ENCODE peak calls at places on chromosomes 11 and 22, in eight cellular contexts. U is lower leg skin; Y is stimulated activated CD4-positive, alpha-beta T cell treated with anti-CD3 and anti-CD28 coated beads, Interleukin-12 subunit alpha, Interleukin-12 subunit beta, amount 100 ng/mL, for 24 hours; L is T-helper 1 cell; F is non-pigmented ciliary epithelial cell; Q is iris pigment epithelial cell; I is MCF 10A; G is HCEC 1CT. S is an unnamed sample.

GRCh38 chr22:36862251-36863242 is 1.7 kb downstream of the NCF4 start:
- DNase-seq in U (peak), Y (no peak), L (no peak), F (no peak), Q (no peak), I (no peak), G (no peak), S (no peak)

GRCh38 chr11:8679006-8679405 is 3.5 kb downstream of the TRIM66 start:
- DNase-seq in U (no peak), Y (no peak), L (no peak), F (no peak), Q (no peak), I (no peak), G (no peak), S (no peak)

GRCh38 chr11:7605544-7605943 is 67.8 kb downstream of the CYB5R2 start:
- DNase-seq in U (no peak), Y (no peak), L (no peak), F (peak), Q (peak), I (no peak), G (no peak), S (peak)

GRCh38 chr11:108916290-108916689 is 251.4 kb downstream of the DDX10 start:
- DNase-seq in U (no peak), Y (no peak), L (no peak), F (no peak), Q (peak), I (no peak), G (peak), S (peak)

GRCh38 chr11:119684361-119685072 is 44.5 kb downstream of the NECTIN1 start:
- DNase-seq in U (no peak), Y (no peak), L (no peak), F (no peak), Q (peak), I (peak), G (peak), S (peak)

GRCh38 chr11:93567406-93567819 is 24.2 kb upstream of the SMCO4 start:
- DNase-seq in U (peak), Y (no peak), L (no peak), F (no peak), Q (peak), I (peak), G (no peak), S (no peak)

GRCh38 chr11:70580036-70580805 is 181.9 kb downstream of the CTTN start:
- DNase-seq in U (no peak), Y (no peak), L (no peak), F (no peak), Q (no peak), I (no peak), G (no peak), S (no peak)

GRCh38 chr11:94030059-94030458 is 8.9 kb downstream of the HEPHL1 start:
- DNase-seq in U (no peak), Y (no peak), L (no peak), F (no peak), Q (no peak), I (no peak), G (no peak), S (peak)

GRCh38 chr11:129852125-129852740 is 36.6 kb downstream of the TMEM45B start:
- DNase-seq in U (no peak), Y (no peak), L (no peak), F (no peak), Q (peak), I (peak), G (peak), S (peak)

GRCh38 chr11:75029836-75030631 is 41.3 kb downstream of the NEU3 start:
- DNase-seq in U (no peak), Y (no peak), L (no peak), F (no peak), Q (no peak), I (no peak), G (peak), S (no peak)

GRCh38 chr11:128355558-128355957 is 231.8 kb downstream of the ETS1 start:
- DNase-seq in U (no peak), Y (no peak), L (no peak), F (no peak), Q (no peak), I (no peak), G (no peak), S (no peak)

GRCh38 chr11:100716848-100717247 is 29.8 kb downstream of the ARHGAP42 start:
- DNase-seq in U (no peak), Y (no peak), L (no peak), F (no peak), Q (no peak), I (no peak), G (no peak), S (no peak)

GRCh38 chr11:69390561-69390960 is 90.9 kb upstream of the LINC01488 start:
- DNase-seq in U (no peak), Y (no peak), L (no peak), F (no peak), Q (no peak), I (no peak), G (no peak), S (no peak)

GRCh38 chr11:119149371-119150275 is 771 bp downstream of the ABCG4 start:
- DNase-seq in U (no peak), Y (no peak), L (no peak), F (no peak), Q (no peak), I (no peak), G (no peak), S (no peak)

GRCh38 chr22:25475554-25476022 is 88.9 kb upstream of the GRK3 start:
- DNase-seq in U (no peak), Y (no peak), L (no peak), F (no peak), Q (peak), I (no peak), G (no peak), S (no peak)

GRCh38 chr22:45534339-45535192 is 31.9 kb downstream of the FBLN1 start:
- DNase-seq in U (no peak), Y (no peak), L (no peak), F (no peak), Q (no peak), I (peak), G (peak), S (no peak)

GRCh38 chr22:49657275-49657973 is 170.2 kb downstream of the BRD1 start:
- DNase-seq in U (peak), Y (peak), L (peak), F (no peak), Q (no peak), I (no peak), G (no peak), S (no peak)

GRCh38 chr11:13224324-13224723 is 53.3 kb upstream of the BMAL1 start:
- DNase-seq in U (no peak), Y (no peak), L (no peak), F (no peak), Q (no peak), I (no peak), G (no peak), S (peak)

GRCh38 chr11:3995949-3996554 is 98.5 kb upstream of the RRM1 start:
- DNase-seq in U (no peak), Y (no peak), L (no peak), F (no peak), Q (peak), I (no peak), G (no peak), S (peak)

S was measured in bronchial epithelial cell.